ENCODE peak calls at places on chromosome 4, in five cellular contexts. One of them, this sample, is unnamed.
A peak's percentile ranks its signal among the peaks of the same experiment; 100 is the strongest.

GRCh38 chr4:58360354-58361133 is 1250.4 kb upstream of the IGFBP7 start:
- DNase-seq in activated CD4-positive, alpha-beta T cell treated with anti-CD3 and anti-CD28 coated beads, Interleukin-2, amount 10 ng/mL, durations not matched to agents 7 days and 5 days: no peak
- DNase-seq in NCI-H2107: no peak
- DNase-seq in cardiac fibroblast: no peak
- DNase-seq in foreskin fibroblast: no peak
- DNase-seq in this sample: no peak

GRCh38 chr4:99471896-99472295 is 36.8 kb upstream of the ADH7 start:
- DNase-seq in activated CD4-positive, alpha-beta T cell treated with anti-CD3 and anti-CD28 coated beads, Interleukin-2, amount 10 ng/mL, durations not matched to agents 7 days and 5 days: no peak
- DNase-seq in NCI-H2107: no peak
- DNase-seq in cardiac fibroblast: no peak
- DNase-seq in foreskin fibroblast: no peak
- DNase-seq in this sample: no peak

GRCh38 chr4:172895699-172896098 is 272.9 kb upstream of the GALNT7 start:
- DNase-seq in activated CD4-positive, alpha-beta T cell treated with anti-CD3 and anti-CD28 coated beads, Interleukin-2, amount 10 ng/mL, durations not matched to agents 7 days and 5 days: no peak
- DNase-seq in NCI-H2107: no peak
- DNase-seq in cardiac fibroblast: no peak
- DNase-seq in foreskin fibroblast: no peak
- DNase-seq in this sample: no peak

GRCh38 chr4:119299221-119300071 is 22.5 kb downstream of the FABP2 start:
- DNase-seq in activated CD4-positive, alpha-beta T cell treated with anti-CD3 and anti-CD28 coated beads, Interleukin-2, amount 10 ng/mL, durations not matched to agents 7 days and 5 days: peak; percentile 7
- DNase-seq in NCI-H2107: no peak
- DNase-seq in cardiac fibroblast: peak; percentile 37
- DNase-seq in foreskin fibroblast: no peak
- DNase-seq in this sample: no peak

GRCh38 chr4:55468724-55469123 is 73.0 kb downstream of the TMEM165 start:
- DNase-seq in activated CD4-positive, alpha-beta T cell treated with anti-CD3 and anti-CD28 coated beads, Interleukin-2, amount 10 ng/mL, durations not matched to agents 7 days and 5 days: no peak
- DNase-seq in NCI-H2107: no peak
- DNase-seq in cardiac fibroblast: peak; percentile 75
- DNase-seq in foreskin fibroblast: peak; percentile 30
- DNase-seq in this sample: no peak

GRCh38 chr4:1126506-1126905 is 13.1 kb upstream of the RNF212 start:
- DNase-seq in activated CD4-positive, alpha-beta T cell treated with anti-CD3 and anti-CD28 coated beads, Interleukin-2, amount 10 ng/mL, durations not matched to agents 7 days and 5 days: no peak
- DNase-seq in NCI-H2107: no peak
- DNase-seq in cardiac fibroblast: peak; percentile 3
- DNase-seq in foreskin fibroblast: peak; percentile 14
- DNase-seq in this sample: no peak

GRCh38 chr4:39721788-39722187 is 23.9 kb downstream of the UBE2K start:
- DNase-seq in activated CD4-positive, alpha-beta T cell treated with anti-CD3 and anti-CD28 coated beads, Interleukin-2, amount 10 ng/mL, durations not matched to agents 7 days and 5 days: no peak
- DNase-seq in NCI-H2107: no peak
- DNase-seq in cardiac fibroblast: no peak
- DNase-seq in foreskin fibroblast: no peak
- DNase-seq in this sample: no peak

GRCh38 chr4:184792950-184793555 is 32.7 kb downstream of the ACSL1 start:
- DNase-seq in activated CD4-positive, alpha-beta T cell treated with anti-CD3 and anti-CD28 coated beads, Interleukin-2, amount 10 ng/mL, durations not matched to agents 7 days and 5 days: no peak
- DNase-seq in NCI-H2107: no peak
- DNase-seq in cardiac fibroblast: peak; percentile 97
- DNase-seq in foreskin fibroblast: peak; percentile 89
- DNase-seq in this sample: no peak

GRCh38 chr4:69549651-69550050 is 53.9 kb upstream of the UGT2B4 start:
- DNase-seq in activated CD4-positive, alpha-beta T cell treated with anti-CD3 and anti-CD28 coated beads, Interleukin-2, amount 10 ng/mL, durations not matched to agents 7 days and 5 days: no peak
- DNase-seq in NCI-H2107: no peak
- DNase-seq in cardiac fibroblast: no peak
- DNase-seq in foreskin fibroblast: no peak
- DNase-seq in this sample: no peak